ENCODE peak calls at places on chromosomes 1 and 21, in nine cellular contexts. L is transverse colon; X is ascending aorta; N is stimulated activated CD8-positive, alpha-beta memory T cell treated with anti-CD3 and anti-CD28 coated beads, Interleukin-15, amount 100 ng/mL, for 1 hour; F is activated naive CD8-positive, alpha-beta T cell treated with anti-CD3 and anti-CD28 coated beads for 36 hours; V is ovary; Z is activated B cell treated with CpG ODN at 0.5 μM for 24 hours; M is activated naive CD4-positive, alpha-beta T cell treated with anti-CD3 and anti-CD28 coated beads for 36 hours; T is Peyer's patch. G is an unnamed sample.

GRCh38 chr1:31376374-31377134 is 3.7 kb upstream of the FABP3 start:
- DNase-seq in L (no peak), X (no peak), N (no peak), F (no peak), V (no peak), Z (no peak), M (no peak), T (no peak), G (no peak)

GRCh38 chr1:67019600-67020136 is 34.3 kb downstream of the SLC35D1 start:
- DNase-seq in L (no peak), X (no peak), N (no peak), F (no peak), V (no peak), Z (no peak), M (no peak), T (no peak), G (no peak)

GRCh38 chr1:67540733-67541125 is 110.5 kb upstream of the SERBP1 start:
- DNase-seq in L (no peak), X (no peak), N (no peak), F (no peak), V (no peak), Z (no peak), M (no peak), T (no peak), G (no peak)

GRCh38 chr1:231817813-231818212 is 191.2 kb downstream of the DISC1 start:
- DNase-seq in L (no peak), X (no peak), N (no peak), F (no peak), V (no peak), Z (no peak), M (no peak), T (no peak), G (no peak)

GRCh38 chr1:74652711-74653131 is 20.9 kb downstream of the ERICH3 start:
- DNase-seq in L (no peak), X (no peak), N (no peak), F (no peak), V (no peak), Z (peak), M (no peak), T (peak), G (no peak)

GRCh38 chr1:29964718-29965533 is 728.6 kb downstream of the PTPRU start:
- DNase-seq in L (no peak), X (no peak), N (no peak), F (no peak), V (no peak), Z (no peak), M (no peak), T (no peak), G (no peak)

GRCh38 chr1:20540281-20540680 is 12.1 kb upstream of the FAM43B start:
- DNase-seq in L (no peak), X (no peak), N (no peak), F (no peak), V (no peak), Z (no peak), M (no peak), T (no peak), G (no peak)

GRCh38 chr1:109931189-109931672 is 20.6 kb downstream of the CSF1 start:
- DNase-seq in L (peak), X (no peak), N (no peak), F (no peak), V (peak), Z (no peak), M (no peak), T (peak), G (no peak)

GRCh38 chr1:96362623-96363022 is 359.0 kb upstream of the PTBP2 start:
- DNase-seq in L (no peak), X (no peak), N (no peak), F (peak), V (no peak), Z (no peak), M (peak), T (no peak), G (peak)

GRCh38 chr1:153985984-153986761 is at the start of gene RAB13:
- DNase-seq in L (peak), X (peak), N (no peak), F (no peak), V (peak), Z (peak), M (no peak), T (peak), G (peak)

GRCh38 chr21:43318841-43319781 is 107.8 kb downstream of the SIK1 start:
- DNase-seq in L (peak), X (no peak), N (no peak), F (no peak), V (no peak), Z (no peak), M (no peak), T (no peak), G (no peak)

GRCh38 chr1:94055459-94056122 is 65.4 kb downstream of the ABCA4 start:
- DNase-seq in L (no peak), X (no peak), N (no peak), F (no peak), V (no peak), Z (no peak), M (no peak), T (no peak), G (no peak)

GRCh38 chr1:15691434-15692032 is 7.4 kb downstream of the PLEKHM2 start:
- DNase-seq in L (no peak), X (no peak), N (no peak), F (no peak), V (peak), Z (no peak), M (no peak), T (no peak), G (no peak)

GRCh38 chr1:201480231-201481003 is 11.4 kb upstream of the PHLDA3 start:
- DNase-seq in L (peak), X (peak), N (peak), F (peak), V (peak), Z (peak), M (peak), T (peak), G (peak)

GRCh38 chr21:33975548-33976081 is 60.0 kb upstream of the ATP5PO start:
- DNase-seq in L (peak), X (peak), N (peak), F (peak), V (no peak), Z (no peak), M (peak), T (peak), G (peak)

GRCh38 chr1:21344750-21345443 is 54.6 kb upstream of the ECE1 start:
- DNase-seq in L (no peak), X (no peak), N (no peak), F (peak), V (no peak), Z (peak), M (no peak), T (no peak), G (peak)

GRCh38 chr1:225909477-225909876 is 14.6 kb downstream of the PYCR2 start:
- DNase-seq in L (no peak), X (no peak), N (no peak), F (no peak), V (no peak), Z (no peak), M (no peak), T (no peak), G (no peak)

GRCh38 chr1:247110627-247111258 is 6.6 kb upstream of the ZNF669 start:
- DNase-seq in L (no peak), X (no peak), N (no peak), F (peak), V (no peak), Z (no peak), M (peak), T (no peak), G (peak)

GRCh38 chr1:155929057-155929456 is 5.2 kb downstream of the KHDC4 start:
- DNase-seq in L (no peak), X (no peak), N (no peak), F (no peak), V (no peak), Z (no peak), M (no peak), T (no peak), G (no peak)

GRCh38 chr1:92218559-92218958 is 844 bp downstream of the C1orf146 start:
- DNase-seq in L (no peak), X (no peak), N (no peak), F (no peak), V (no peak), Z (no peak), M (no peak), T (no peak), G (no peak)

GRCh38 chr1:241813768-241814270 is 34.2 kb upstream of the EXO1 start:
- DNase-seq in L (no peak), X (no peak), N (no peak), F (no peak), V (no peak), Z (no peak), M (no peak), T (no peak), G (no peak)

GRCh38 chr1:27306892-27307850 is 14.8 kb upstream of the TMEM222 start:
- DNase-seq in L (no peak), X (no peak), N (no peak), F (no peak), V (no peak), Z (no peak), M (no peak), T (no peak), G (no peak)

GRCh38 chr1:196584703-196585102 is 23.5 kb downstream of the KCNT2 start:
- DNase-seq in L (no peak), X (no peak), N (no peak), F (no peak), V (no peak), Z (no peak), M (no peak), T (no peak), G (no peak)

GRCh38 chr1:101217148-101217547 is 19.7 kb upstream of the S1PR1 start:
- DNase-seq in L (no peak), X (no peak), N (no peak), F (no peak), V (no peak), Z (no peak), M (no peak), T (no peak), G (no peak)

GRCh38 chr1:171179323-171180227 is 5.5 kb upstream of the FMO2 start:
- DNase-seq in L (no peak), X (no peak), N (no peak), F (no peak), V (no peak), Z (no peak), M (no peak), T (no peak), G (no peak)

GRCh38 chr1:54121482-54122130 is 31.2 kb downstream of the CDCP2 start:
- DNase-seq in L (peak), X (no peak), N (peak), F (peak), V (peak), Z (peak), M (peak), T (peak), G (peak)

GRCh38 chr1:3671371-3672180 is 19.3 kb downstream of the TP73 start:
- DNase-seq in L (no peak), X (no peak), N (no peak), F (no peak), V (no peak), Z (no peak), M (no peak), T (no peak), G (no peak)

GRCh38 chr1:2429780-2430591 is 17.6 kb upstream of the PEX10 start:
- DNase-seq in L (no peak), X (no peak), N (no peak), F (no peak), V (no peak), Z (no peak), M (peak), T (no peak), G (peak)

GRCh38 chr21:43195131-43196021 is 26.6 kb downstream of the CRYAA start:
- DNase-seq in L (no peak), X (no peak), N (no peak), F (no peak), V (peak), Z (no peak), M (no peak), T (peak), G (no peak)

GRCh38 chr21:34129039-34129891 is 55.9 kb downstream of the MRPS6 start:
- DNase-seq in L (peak), X (no peak), N (peak), F (peak), V (peak), Z (no peak), M (peak), T (peak), G (peak)

GRCh38 chr1:184199797-184200170 is 148.3 kb downstream of the TSEN15 start:
- DNase-seq in L (no peak), X (no peak), N (no peak), F (no peak), V (no peak), Z (no peak), M (no peak), T (no peak), G (no peak)

GRCh38 chr1:193216920-193217319 is 30.5 kb upstream of the B3GALT2 start:
- DNase-seq in L (no peak), X (no peak), N (no peak), F (no peak), V (no peak), Z (no peak), M (no peak), T (no peak), G (no peak)

GRCh38 chr1:100075773-100076172 is 57.0 kb downstream of the SASS6 start:
- DNase-seq in L (no peak), X (no peak), N (no peak), F (no peak), V (no peak), Z (no peak), M (no peak), T (no peak), G (no peak)

GRCh38 chr1:19646366-19646765 is 2.3 kb downstream of the NBL1 start:
- DNase-seq in L (peak), X (no peak), N (no peak), F (no peak), V (no peak), Z (no peak), M (peak), T (peak), G (peak)